ENCODE peak calls at places on chromosomes 6 and 20, in five cellular contexts. D is neural progenitor cell, L is PC-9, U is cardiac muscle cell, B is OCI-LY7. Q is an unnamed sample.

GRCh38 chr6:161369339-161369738 is 95.5 kb upstream of the AGPAT4 start:
- DNase-seq in L (no peak), U (no peak), B (no peak), D (no peak), Q (no peak)

GRCh38 chr6:99334526-99335127 is 14.8 kb downstream of the FAXC start:
- DNase-seq in D (peak; percentile 66), L (peak; percentile 20), U (peak; percentile 57), B (peak; percentile 33), Q (peak; percentile 25)

GRCh38 chr6:111764238-111765182 is 108.7 kb downstream of the FYN start:
- DNase-seq in U (peak; percentile 20), B (peak; percentile 26), D (peak; percentile 56), L (no peak), Q (peak; percentile 42)

GRCh38 chr6:75882734-75883133 is 133.7 kb downstream of the MYO6 start:
- DNase-seq in U (no peak), B (no peak), L (no peak), D (no peak), Q (no peak)

GRCh38 chr20:37901667-37902503 is 1.0 kb upstream of the VSTM2L start:
- DNase-seq in B (peak; percentile 39), L (peak; percentile 33), D (peak; percentile 82), U (peak; percentile 75), Q (peak; percentile 94)

GRCh38 chr20:16518784-16519084 is 54.5 kb downstream of the KIF16B start:
- DNase-seq in B (no peak), L (no peak), D (no peak), U (no peak), Q (no peak)

GRCh38 chr6:128731249-128732165 is 151.4 kb upstream of the LAMA2 start:
- DNase-seq in D (peak; percentile 67), L (peak; percentile 22), U (peak; percentile 78), B (no peak), Q (peak; percentile 16)

GRCh38 chr20:10603971-10604864 is 69.6 kb downstream of the JAG1 start:
- DNase-seq in U (peak; percentile 55), B (no peak), D (peak; percentile 91), L (peak; percentile 63), Q (no peak)

GRCh38 chr6:106628658-106629102 is 618 bp downstream of the RTN4IP1 start:
- DNase-seq in L (no peak), D (peak; percentile 18), B (no peak), U (peak; percentile 3), Q (no peak)

GRCh38 chr20:1941226-1941625 is 46.0 kb downstream of the SIRPA start:
- DNase-seq in U (no peak), B (no peak), L (no peak), D (no peak), Q (no peak)

GRCh38 chr6:163405412-163406309 is 8.9 kb upstream of the QKI start:
- DNase-seq in B (no peak), L (no peak), D (no peak), U (peak; percentile 67), Q (no peak)

GRCh38 chr6:31729515-31729978 is 448 bp upstream of the DDAH2 start:
- DNase-seq in B (peak; percentile 85), U (peak; percentile 93), D (peak; percentile 97), L (peak; percentile 91), Q (peak; percentile 95)

GRCh38 chr20:17485017-17485416 is 46.2 kb downstream of the BFSP1 start:
- DNase-seq in B (no peak), U (no peak), D (no peak), L (no peak), Q (no peak)

GRCh38 chr6:36700071-36700811 is 2.6 kb downstream of the RAB44 start:
- DNase-seq in D (no peak), B (no peak), L (no peak), U (no peak), Q (no peak)

GRCh38 chr20:58682656-58683055 is 9.9 kb upstream of the NPEPL1 start:
- DNase-seq in D (no peak), B (no peak), L (no peak), U (no peak), Q (no peak)

GRCh38 chr6:111900731-111901130 is 27.5 kb upstream of the FYN start:
- DNase-seq in U (no peak), D (no peak), B (no peak), L (no peak), Q (no peak)

GRCh38 chr6:137172734-137173431 is 561 bp downstream of the IL22RA2 start:
- DNase-seq in B (no peak), L (no peak), D (no peak), U (no peak), Q (no peak)

GRCh38 chr20:63139856-63140255 is 76.1 kb downstream of the YTHDF1 start:
- DNase-seq in B (no peak), U (no peak), L (no peak), D (no peak), Q (no peak)

GRCh38 chr6:11050735-11051134 is 6.6 kb upstream of the ELOVL2 start:
- DNase-seq in L (no peak), D (no peak), B (no peak), U (no peak), Q (no peak)

GRCh38 chr20:45985573-45985972 is 13.6 kb upstream of the ZNF335 start:
- DNase-seq in U (no peak), B (no peak), D (no peak), L (no peak), Q (peak; percentile 45)

GRCh38 chr6:96522469-96523009 is 933 bp downstream of the UFL1 start:
- DNase-seq in B (peak; percentile 44), L (no peak), D (no peak), U (peak; percentile 3), Q (no peak)

GRCh38 chr6:38149526-38149925 is 330.0 kb downstream of the ZFAND3 start:
- DNase-seq in D (peak; percentile 75), B (no peak), U (no peak), L (no peak), Q (no peak)

GRCh38 chr6:128111096-128111495 is 210.2 kb upstream of the THEMIS start:
- DNase-seq in D (no peak), B (no peak), L (no peak), U (no peak), Q (no peak)

GRCh38 chr6:26350858-26351543 is 14.0 kb upstream of the BTN3A2 start:
- DNase-seq in U (no peak), B (no peak), D (no peak), L (no peak), Q (no peak)

GRCh38 chr6:166595061-166595780 is 8.7 kb upstream of the RAMACL start:
- DNase-seq in D (no peak), B (no peak), L (no peak), U (no peak), Q (no peak)

GRCh38 chr20:16423311-16424212 is 149.7 kb downstream of the KIF16B start:
- DNase-seq in U (no peak), L (no peak), D (no peak), B (no peak), Q (no peak)

GRCh38 chr20:21564127-21564773 is 50.4 kb upstream of the NKX2-2 start:
- DNase-seq in B (no peak), L (no peak), D (no peak), U (no peak), Q (no peak)
- H3K4me3 ChIP-seq in B (no peak overlapping the region), L (no peak overlapping the region), D (no peak overlapping the region), U (no peak overlapping the region), Q (no peak overlapping the region)

GRCh38 chr6:158610319-158610968 is 34.1 kb downstream of the DYNLT1 start:
- DNase-seq in U (no peak), L (no peak), D (no peak), B (no peak), Q (no peak)
- H3K36me3 ChIP-seq in U (peaks cover 5% of the 10 kb centered on the region), L (peaks cover 30% of the 10 kb centered on the region), D (peaks cover 6% of the 10 kb centered on the region), B (peaks cover 69% of the 10 kb centered on the region), Q (peaks cover 30% of the 10 kb centered on the region)

GRCh38 chr6:149033454-149034241 is 283.9 kb upstream of the TAB2 start:
- DNase-seq in D (no peak), L (no peak), U (no peak), B (no peak), Q (no peak)
- H3K4me3 ChIP-seq in D (no peak overlapping the region), L (peak overlapping the region; percentile 42), U (no peak overlapping the region), B (no peak overlapping the region), Q (no peak overlapping the region)

GRCh38 chr20:50919567-50919966 is 11.7 kb downstream of the ADNP start:
- DNase-seq in D (no peak), B (no peak), L (peak; percentile 10), U (no peak), Q (no peak)

GRCh38 chr20:50916934-50917333 is 14.3 kb downstream of the ADNP start:
- DNase-seq in U (no peak), B (no peak), D (no peak), L (no peak), Q (no peak)

GRCh38 chr20:50916257-50916656 is 15.0 kb downstream of the ADNP start:
- DNase-seq in B (no peak), U (peak; percentile 78), D (no peak), L (no peak), Q (no peak)

GRCh38 chr20:50921055-50921454 is 10.2 kb downstream of the ADNP start:
- DNase-seq in D (no peak), B (no peak), L (no peak), U (no peak), Q (no peak)

GRCh38 chr20:50918403-50918802 is 12.8 kb downstream of the ADNP start:
- DNase-seq in L (no peak), D (no peak), B (no peak), U (no peak), Q (no peak)
- H3K36me3 ChIP-seq in L (peaks cover 24% of the 10 kb centered on the region), D (peaks cover 12% of the 10 kb centered on the region), B (peaks cover 96% of the 10 kb centered on the region), U (peaks cover 4% of the 10 kb centered on the region), Q (no peaks in the 10 kb centered on the region)

DNA sequence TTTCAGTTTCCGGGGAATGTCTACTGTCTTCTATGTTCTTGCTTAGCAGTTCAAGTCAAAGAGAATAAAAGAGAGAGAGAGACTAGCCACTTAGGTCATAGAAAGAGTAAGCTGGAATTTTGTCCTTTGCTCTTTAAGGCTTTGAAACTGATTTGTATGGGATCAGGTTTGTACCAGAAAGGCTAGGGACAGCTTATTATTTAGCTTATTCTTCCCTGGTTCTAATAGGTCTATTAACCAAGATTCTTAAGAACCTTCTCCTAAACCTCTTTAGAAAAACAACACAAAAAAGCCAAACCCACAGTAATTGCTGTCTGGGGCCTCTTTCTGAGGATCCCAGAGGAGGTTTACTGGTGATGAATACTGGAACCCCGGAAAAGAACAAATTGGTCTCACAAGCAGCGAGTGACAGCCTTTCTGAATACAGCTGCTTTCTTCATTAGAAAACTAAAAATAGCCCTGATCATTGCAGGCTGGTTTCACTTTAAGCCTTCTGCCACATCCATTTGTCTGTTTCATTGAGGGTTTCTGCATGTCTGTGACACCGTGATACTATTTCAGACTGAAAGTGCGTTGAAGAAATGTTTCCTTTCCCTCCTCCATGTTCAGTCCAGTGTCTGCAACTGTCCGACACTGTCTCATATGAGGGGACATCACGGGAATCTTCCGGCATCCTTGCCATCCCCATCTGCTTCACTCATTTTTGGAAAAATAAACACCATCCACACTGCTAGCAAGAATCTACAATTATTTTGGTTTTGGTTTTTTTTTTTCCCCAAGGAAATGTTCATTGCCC is 75.1 kb upstream of the ATXN1 start:
- DNase-seq in D (peak; percentile 50), B (no peak), U (no peak), L (no peak), Q (no peak)
- H3K4me3 ChIP-seq in D (no peak overlapping the region), B (no peak overlapping the region), U (no peak overlapping the region), L (no peak overlapping the region), Q (no peak overlapping the region)